ENCODE peak calls at places on chromosomes 4 and X, in eight cellular contexts. Q is dorsolateral prefrontal cortex, Z is GM23338, D is ovary, O is body of pancreas, L is stomach, G is choroid plexus epithelial cell, V is AG04450. N is an unnamed sample.
A peak's percentile ranks its signal among the peaks of the same experiment; 100 is the strongest.

GRCh38 chr4:96472103-96472867 is 632.4 kb downstream of the PDHA2 start:
- DNase-seq in Q (no peak), Z (no peak), D (no peak), O (no peak), L (no peak), G (peak; percentile 31), V (no peak), N (no peak)

GRCh38 chrX:97267376-97267775 is 383.7 kb downstream of the RPA4 start:
- DNase-seq in Q (no peak), Z (no peak), D (no peak), O (no peak), L (no peak), G (peak; percentile 12), V (no peak), N (no peak)

GRCh38 chr4:41359069-41359769 is 102.5 kb downstream of the UCHL1 start:
- DNase-seq in Q (no peak), Z (peak; percentile 85), D (no peak), O (peak; percentile 14), L (no peak), G (no peak), V (no peak), N (no peak)

GRCh38 chr4:128854433-128854832 is 44.9 kb downstream of the JADE1 start:
- DNase-seq in Q (no peak), Z (no peak), D (no peak), O (no peak), L (no peak), G (peak; percentile 82), V (no peak), N (no peak)

GRCh38 chr4:170388255-170388654 is 298.5 kb upstream of the AADAT start:
- DNase-seq in Q (no peak), Z (no peak), D (no peak), O (no peak), L (no peak), G (peak; percentile 63), V (no peak), N (no peak)

GRCh38 chr4:105306158-105306781 is 159.6 kb downstream of the TET2 start:
- DNase-seq in Q (no peak), Z (no peak), D (no peak), O (no peak), L (no peak), G (peak; percentile 7), V (no peak), N (no peak)

GRCh38 chr4:7628432-7628831 is 193.7 kb upstream of the PSAPL1 start:
- DNase-seq in Q (no peak), Z (no peak), D (no peak), O (no peak), L (no peak), G (no peak), V (no peak), N (no peak)

GRCh38 chrX:109856974-109857373 is 123.9 kb upstream of the ACSL4 start:
- DNase-seq in Q (no peak), Z (peak; percentile 46), D (no peak), O (no peak), L (no peak), G (peak; percentile 56), V (no peak), N (no peak)

GRCh38 chrX:119067023-119067739 is 5.6 kb upstream of the CT47C1 start:
- DNase-seq in Q (peak; percentile 40), Z (peak; percentile 64), D (peak; percentile 64), O (peak; percentile 72), L (peak; percentile 57), G (peak; percentile 75), V (peak; percentile 15), N (peak; percentile 21)

GRCh38 chrX:109889289-109890006 is 113.5 kb upstream of the TMEM164 start:
- DNase-seq in Q (peak; percentile 6), Z (peak; percentile 11), D (no peak), O (no peak), L (no peak), G (peak; percentile 52), V (no peak), N (no peak)

GRCh38 chrX:54747713-54748393 is 50.2 kb downstream of the ITIH6 start:
- DNase-seq in Q (no peak), Z (no peak), D (no peak), O (no peak), L (no peak), G (no peak), V (no peak), N (no peak)

GRCh38 chrX:48003367-48003757 is 427 bp downstream of the ZNF182 start:
- DNase-seq in Q (no peak), Z (no peak), D (peak; percentile 28), O (peak; percentile 22), L (no peak), G (no peak), V (no peak), N (no peak)

GRCh38 chrX:14030248-14030592 is 528 bp upstream of the GEMIN8 start:
- DNase-seq in Q (no peak), Z (no peak), D (no peak), O (no peak), L (no peak), G (peak; percentile 54), V (peak; percentile 10), N (no peak)

DNA sequence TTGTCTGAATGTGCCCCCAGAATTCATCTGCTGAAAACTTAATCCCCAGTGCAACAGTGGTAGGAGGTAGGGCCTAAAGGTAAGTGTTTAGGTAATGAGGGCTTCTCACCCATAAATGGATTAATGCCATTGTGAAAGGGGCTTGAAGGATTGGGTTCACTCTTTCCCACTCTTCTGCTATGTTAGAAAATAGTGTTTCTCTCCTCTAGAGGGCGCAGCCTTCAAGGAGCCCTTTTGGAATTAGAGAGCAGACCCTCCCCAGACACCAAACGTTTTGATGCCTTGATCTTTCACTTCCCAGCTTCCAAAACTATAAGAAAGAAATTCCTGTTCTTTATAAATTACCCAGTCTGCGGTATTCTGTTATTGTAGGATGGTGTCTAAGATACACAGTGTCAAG is 706.4 kb downstream of the SMARCA1 start:
- DNase-seq in Q (no peak), Z (peak; percentile 64), D (no peak), O (no peak), L (no peak), G (peak; percentile 0), V (no peak), N (no peak)
- TF ChIP-seq CTCF in Q (peak; percentile 22), Z (peak; percentile 64), D (no peak), O (no peak), L (no peak), G (no peak), V (no peak), N (no peak)

GRCh38 chrX:153764786-153765137 is 713 bp downstream of the PLXNB3 start:
- DNase-seq in Q (no peak), Z (no peak), D (no peak), O (no peak), L (no peak), G (no peak), V (no peak), N (no peak)
- H3K4me3 ChIP-seq in Q (peak overlapping the region; percentile 60), Z (no peak overlapping the region), D (peak overlapping the region; percentile 27), O (no peak overlapping the region), L (peak overlapping the region; percentile 17), G (no peak overlapping the region), V (peak overlapping the region; percentile 59), N (no peak overlapping the region)

GRCh38 chrX:22666441-22666840 is 333.3 kb upstream of the DDX53 start:
- DNase-seq in Q (no peak), Z (peak; percentile 73), D (no peak), O (no peak), L (no peak), G (peak; percentile 68), V (no peak), N (peak; percentile 27)
- TF ChIP-seq CTCF in Q (peak; percentile 15), Z (peak; percentile 67), D (no peak), O (no peak), L (no peak), G (peak; percentile 55), V (peak; percentile 22), N (peak; percentile 17)

GRCh38 chr4:143403551-143403816 is 66.8 kb downstream of the GAB1 start:
- DNase-seq in Q (no peak), Z (no peak), D (no peak), O (no peak), L (no peak), G (no peak), V (no peak), N (no peak)

GRCh38 chr4:143407475-143407874 is 70.8 kb downstream of the GAB1 start:
- DNase-seq in Q (no peak), Z (no peak), D (no peak), O (no peak), L (no peak), G (peak; percentile 34), V (no peak), N (no peak)

GRCh38 chr4:143404555-143404954 is 67.9 kb downstream of the GAB1 start:
- DNase-seq in Q (no peak), Z (no peak), D (no peak), O (no peak), L (no peak), G (peak; percentile 25), V (no peak), N (no peak)

GRCh38 chr4:143406523-143406922 is 69.8 kb downstream of the GAB1 start:
- DNase-seq in Q (no peak), Z (no peak), D (peak; percentile 45), O (peak; percentile 54), L (peak; percentile 67), G (peak; percentile 88), V (no peak), N (no peak)

DNA sequence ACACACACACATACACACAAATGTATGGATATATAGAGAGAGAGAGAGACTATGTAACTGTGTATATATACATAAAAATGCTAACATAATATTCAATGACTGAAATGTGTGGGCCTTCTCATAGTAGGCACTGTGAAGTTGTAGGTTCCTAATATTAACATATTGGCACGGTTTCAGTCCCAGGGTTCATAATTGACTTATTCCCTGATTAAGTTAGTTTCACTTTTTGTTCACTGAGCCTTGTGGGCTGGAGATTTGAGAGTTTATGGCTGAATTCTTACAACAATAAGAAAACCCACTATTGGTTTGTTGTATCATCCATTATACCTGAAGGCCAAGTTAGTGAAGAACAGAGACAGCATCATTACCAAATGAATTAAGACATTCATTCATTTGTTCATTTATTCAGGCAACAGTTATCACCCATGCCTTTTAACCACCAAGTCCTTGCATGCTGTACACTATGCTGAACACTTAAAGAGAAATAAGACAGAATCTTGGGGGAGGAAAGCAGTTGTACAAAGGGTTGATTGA is 68.6 kb downstream of the GAB1 start:
- DNase-seq in Q (no peak), Z (no peak), D (no peak), O (no peak), L (no peak), G (no peak), V (no peak), N (no peak)
- H3K4me3 ChIP-seq in Q (no peak overlapping the region), Z (no peak overlapping the region), D (no peak overlapping the region), O (no peak overlapping the region), L (no peak overlapping the region), G (no peak overlapping the region), V (no peak overlapping the region), N (no peak overlapping the region)

DNA sequence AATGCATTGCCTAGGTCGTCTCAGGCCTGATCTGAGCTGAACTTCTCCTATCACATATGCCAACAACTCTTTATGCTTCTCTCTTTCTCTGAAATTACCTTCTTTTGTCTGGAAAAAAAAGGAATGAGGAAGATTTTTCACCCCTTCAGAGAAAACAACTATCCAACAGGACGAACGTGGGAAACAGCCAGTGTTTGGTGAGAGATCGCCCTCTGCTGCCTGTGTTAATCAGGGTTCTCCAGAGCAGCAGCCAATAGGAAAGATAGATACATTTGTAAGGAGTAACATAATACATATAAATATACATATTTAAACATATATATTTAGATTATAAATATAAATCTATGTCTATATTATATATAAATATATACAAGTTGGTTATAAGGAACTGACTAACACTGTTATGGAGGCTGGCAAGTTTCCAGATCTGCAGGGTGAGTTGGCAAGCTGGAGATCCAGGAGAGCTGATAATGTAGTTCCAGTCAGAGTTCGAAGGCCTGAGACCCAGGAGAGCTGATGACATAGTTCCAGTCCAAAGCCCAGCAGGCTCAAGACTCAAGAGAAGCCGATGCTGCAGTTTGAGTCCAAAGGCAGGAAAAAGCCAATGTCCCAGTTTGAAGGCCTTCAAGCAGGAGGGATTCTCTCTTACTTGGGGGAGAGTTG is 13.3 kb downstream of the CETN2 start:
- DNase-seq in Q (no peak), Z (peak; percentile 53), D (no peak), O (peak; percentile 40), L (no peak), G (peak; percentile 67), V (peak; percentile 15), N (no peak)
- TF ChIP-seq CTCF in Q (peak; percentile 49), Z (peak; percentile 79), D (no peak), O (peak; percentile 21), L (no peak), G (peak; percentile 72), V (peak; percentile 63), N (peak; percentile 35)